ENCODE peak calls at places on chromosomes 4 and X, in eight cellular contexts. E, V, P, K, I, O, C and D are unnamed samples.

GRCh38 chrX:54785901-54786300 is 12.2 kb downstream of the ITIH6 start:
- DNase-seq in I (no peak), C (no peak), E (peak), K (peak), V (no peak), O (no peak), P (no peak), D (no peak)

GRCh38 chr4:180377741-180378140 is 1865.5 kb upstream of the TENM3 start:
- DNase-seq in P (no peak), K (no peak), O (no peak), I (no peak), V (no peak), C (no peak), E (no peak), D (no peak)

GRCh38 chrX:71215335-71215912 is 7.6 kb upstream of the GJB1 start:
- DNase-seq in V (no peak), E (no peak), P (no peak), I (no peak), C (no peak), K (no peak), O (no peak), D (no peak)

GRCh38 chr4:8616831-8617230 is 24.3 kb downstream of the CPZ start:
- DNase-seq in V (no peak), P (no peak), C (no peak), E (no peak), I (no peak), K (no peak), O (no peak), D (no peak)

GRCh38 chr4:100008048-100008447 is 58.0 kb upstream of the H2AZ1 start:
- DNase-seq in P (no peak), K (no peak), E (no peak), V (no peak), I (no peak), C (no peak), O (no peak), D (no peak)

GRCh38 chrX:17020828-17021821 is 74.7 kb downstream of the REPS2 start:
- DNase-seq in K (no peak), V (no peak), C (no peak), P (no peak), O (no peak), E (no peak), I (no peak), D (peak)

GRCh38 chr4:163161536-163162205 is 5.0 kb downstream of the NAF1 start:
- DNase-seq in E (no peak), I (no peak), V (no peak), K (peak), P (no peak), O (no peak), C (no peak), D (peak)

GRCh38 chrX:95290455-95290854 is 1394.2 kb upstream of the DIAPH2 start:
- DNase-seq in V (no peak), P (no peak), C (no peak), E (peak), I (no peak), O (no peak), K (no peak), D (no peak)

GRCh38 chr4:138634915-138635314 is 380.7 kb upstream of the NOCT start:
- DNase-seq in I (no peak), O (no peak), C (no peak), P (no peak), V (no peak), K (no peak), E (peak), D (no peak)

GRCh38 chr4:4791299-4791798 is 68.1 kb upstream of the MSX1 start:
- DNase-seq in C (no peak), P (no peak), O (no peak), I (no peak), K (no peak), V (no peak), E (no peak), D (peak)

GRCh38 chr4:337932-338758 is 531 bp downstream of the ZNF141 start:
- DNase-seq in C (no peak), V (no peak), K (peak), O (peak), I (peak), E (no peak), P (peak), D (peak)

GRCh38 chr4:59956366-59956765 is 1243.8 kb upstream of the ADGRL3 start:
- DNase-seq in V (no peak), O (no peak), P (no peak), K (no peak), E (no peak), C (no peak), I (no peak), D (no peak)

GRCh38 chrX:100928660-100929613 is at the start of gene XKRX:
- DNase-seq in O (no peak), K (peak), E (peak), V (peak), C (no peak), I (peak), P (peak), D (no peak)

GRCh38 chr4:6996481-6996880 is 46.7 kb upstream of the TADA2B start:
- DNase-seq in C (no peak), O (no peak), V (no peak), P (no peak), E (no peak), K (no peak), I (no peak), D (no peak)

GRCh38 chr4:12459126-12459525 is 1025.0 kb downstream of the RAB28 start:
- DNase-seq in C (no peak), E (no peak), I (no peak), V (no peak), K (no peak), P (no peak), O (no peak), D (no peak)

GRCh38 chr4:139675651-139676050 is 10.0 kb downstream of the MGST2 start:
- DNase-seq in I (no peak), C (no peak), E (no peak), O (no peak), K (no peak), P (no peak), V (no peak), D (no peak)

GRCh38 chr4:71074452-71075299 is 81.2 kb downstream of the DCK start:
- DNase-seq in K (no peak), P (no peak), E (no peak), I (no peak), C (no peak), V (no peak), O (no peak), D (peak)

GRCh38 chr4:31045151-31045550 is 325.0 kb downstream of the PCDH7 start:
- DNase-seq in K (no peak), C (no peak), I (no peak), V (no peak), E (no peak), O (no peak), P (no peak), D (no peak)

GRCh38 chr4:163550869-163551267 is 56.4 kb downstream of the TMA16 start:
- DNase-seq in V (no peak), I (no peak), C (no peak), P (no peak), E (no peak), K (no peak), O (no peak), D (no peak)

GRCh38 chr4:113312529-113312928 is 263.1 kb downstream of the ANK2 start:
- DNase-seq in K (no peak), E (no peak), V (no peak), I (no peak), P (no peak), C (no peak), O (no peak), D (no peak)

GRCh38 chr4:140003851-140004579 is 150.0 kb downstream of the MAML3 start:
- DNase-seq in E (no peak), V (no peak), O (no peak), P (no peak), C (no peak), K (no peak), I (no peak), D (peak)

GRCh38 chr4:38684951-38685350 is 21.0 kb downstream of the KLF3 start:
- DNase-seq in I (no peak), E (no peak), O (no peak), K (no peak), C (no peak), V (no peak), P (no peak), D (no peak)

GRCh38 chr4:18051281-18051680 is 29.7 kb upstream of the LCORL start:
- DNase-seq in K (no peak), C (no peak), V (no peak), P (no peak), I (no peak), E (no peak), O (no peak), D (no peak)

GRCh38 chr4:37008199-37008598 is 236.3 kb upstream of the NWD2 start:
- DNase-seq in E (peak), C (no peak), P (no peak), I (no peak), K (no peak), V (no peak), O (no peak), D (no peak)